ENCODE peak calls at places on chromosome 10, in eight cellular contexts. W is transverse colon, L is GM23338, T is nephron progenitor cell, D is upper lobe of right lung, I is left ventricle myocardium inferior, X is glutamatergic neuron, C is AG04449. H is an unnamed sample.

GRCh38 chr10:11682267-11682683 is 59.9 kb upstream of the ECHDC3 start:
- DNase-seq in W (no peak), L (no peak), T (no peak), D (no peak), I (no peak), X (no peak), C (no peak), H (no peak)

GRCh38 chr10:19412531-19412930 is 363.9 kb downstream of the MALRD1 start:
- DNase-seq in W (no peak), L (peak; percentile 79), T (peak; percentile 8), D (no peak), I (no peak), X (no peak), C (no peak), H (no peak)

GRCh38 chr10:80137031-80137712 is 4.6 kb downstream of the PLAC9 start:
- DNase-seq in W (no peak), L (no peak), T (no peak), D (no peak), I (peak; percentile 76), X (no peak), C (no peak), H (peak; percentile 54)

GRCh38 chr10:49360271-49361177 is 35.4 kb downstream of the DRGX start:
- DNase-seq in W (no peak), L (peak; percentile 17), T (no peak), D (peak; percentile 75), I (peak; percentile 65), X (peak; percentile 58), C (no peak), H (no peak)

GRCh38 chr10:89651916-89652573 is 7.0 kb upstream of the PANK1 start:
- DNase-seq in W (no peak), L (no peak), T (no peak), D (no peak), I (no peak), X (no peak), C (no peak), H (no peak)

GRCh38 chr10:27912241-27912640 is 86.6 kb downstream of the ODAD2 start:
- DNase-seq in W (no peak), L (no peak), T (no peak), D (no peak), I (no peak), X (no peak), C (no peak), H (no peak)

GRCh38 chr10:43978091-43978490 is 329.4 kb upstream of the ZNF32 start:
- DNase-seq in W (no peak), L (no peak), T (no peak), D (no peak), I (no peak), X (no peak), C (no peak), H (no peak)

GRCh38 chr10:33899578-33900531 is 565.4 kb upstream of the NRP1 start:
- DNase-seq in W (no peak), L (no peak), T (no peak), D (no peak), I (no peak), X (no peak), C (no peak), H (no peak)

GRCh38 chr10:77604941-77605351 is 32.7 kb downstream of the KCNMA1 start:
- DNase-seq in W (peak; percentile 67), L (no peak), T (no peak), D (no peak), I (no peak), X (no peak), C (no peak), H (no peak)

GRCh38 chr10:25641576-25641975 is 292.5 kb upstream of the MYO3A start:
- DNase-seq in W (no peak), L (no peak), T (no peak), D (no peak), I (no peak), X (no peak), C (no peak), H (no peak)

GRCh38 chr10:78253072-78253853 is 219.6 kb downstream of the RPS24 start:
- DNase-seq in W (no peak), L (no peak), T (no peak), D (no peak), I (no peak), X (no peak), C (no peak), H (no peak)

GRCh38 chr10:71419002-71419540 is 22.4 kb downstream of the CDH23 start:
- DNase-seq in W (no peak), L (no peak), T (no peak), D (no peak), I (no peak), X (no peak), C (no peak), H (no peak)

GRCh38 chr10:69972951-69973350 is 79.7 kb upstream of the MACROH2A2 start:
- DNase-seq in W (no peak), L (no peak), T (no peak), D (no peak), I (no peak), X (no peak), C (no peak), H (peak; percentile 49)

GRCh38 chr10:115572740-115573455 is 479.7 kb downstream of the ATRNL1 start:
- DNase-seq in W (no peak), L (peak; percentile 76), T (peak; percentile 17), D (no peak), I (no peak), X (peak; percentile 33), C (no peak), H (no peak)
- TF ChIP-seq CTCF in W (no peak), L (peak; percentile 63), T (peak; percentile 33), D (peak; percentile 10), I (no peak), X (peak; percentile 51), C (peak; percentile 14), H (no peak)

GRCh38 chr10:73773152-73773879 is 8.5 kb upstream of the CHCHD1 start:
- DNase-seq in W (no peak), L (no peak), T (no peak), D (no peak), I (no peak), X (no peak), C (no peak), H (no peak)

GRCh38 chr10:73771722-73772279 is 10.0 kb upstream of the CHCHD1 start:
- DNase-seq in W (peak; percentile 87), L (peak; percentile 87), T (peak; percentile 91), D (peak; percentile 95), I (peak; percentile 91), X (peak; percentile 92), C (no peak), H (peak; percentile 51)

GRCh38 chr10:73769396-73769795 is 12.5 kb upstream of the CHCHD1 start:
- DNase-seq in W (no peak), L (no peak), T (no peak), D (no peak), I (no peak), X (no peak), C (no peak), H (no peak)

GRCh38 chr10:73774637-73775036 is 7.2 kb upstream of the CHCHD1 start:
- DNase-seq in W (no peak), L (no peak), T (no peak), D (no peak), I (no peak), X (no peak), C (no peak), H (peak; percentile 14)

DNA sequence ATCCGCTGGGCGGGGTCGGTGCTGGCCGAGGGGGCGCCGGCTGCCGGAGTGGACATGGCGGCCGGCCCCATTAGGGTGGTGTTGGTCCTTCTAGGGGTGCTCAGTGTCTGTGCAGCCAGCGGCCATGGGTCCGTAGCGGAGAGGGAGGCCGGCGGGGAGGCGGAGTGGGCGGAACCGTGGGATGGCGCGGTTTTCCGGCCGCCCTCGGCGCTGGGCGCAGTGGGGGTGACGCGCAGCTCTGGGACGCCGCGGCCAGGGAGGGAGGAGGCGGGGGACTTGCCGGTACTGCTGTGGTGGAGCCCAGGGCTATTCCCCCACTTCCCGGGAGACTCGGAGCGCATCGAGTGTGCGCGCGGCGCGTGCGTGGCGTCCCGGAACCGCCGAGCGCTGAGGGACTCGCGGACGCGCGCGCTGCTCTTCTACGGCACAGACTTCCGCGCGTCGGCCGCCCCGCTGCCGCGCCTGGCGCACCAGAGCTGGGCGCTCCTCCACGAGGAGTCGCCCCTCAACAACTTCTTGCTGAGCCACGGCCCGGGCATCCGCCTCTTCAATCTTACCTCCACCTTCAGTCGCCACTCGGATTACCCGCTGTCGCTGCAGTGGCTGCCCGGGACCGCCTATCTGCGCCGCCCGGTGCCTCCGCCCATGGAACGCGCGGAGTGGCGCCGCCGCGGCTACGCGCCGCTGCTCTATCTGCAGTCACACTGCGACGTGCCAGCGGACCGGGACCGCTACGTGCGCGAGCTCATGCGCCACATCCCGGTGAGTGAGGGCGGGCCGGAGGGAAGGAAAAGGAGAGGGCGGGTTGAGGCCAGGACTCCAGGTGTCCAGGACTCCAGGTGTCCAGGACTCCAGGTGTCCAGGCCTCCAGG is 9.3 kb upstream of the CHCHD1 start:
- DNase-seq in W (peak; percentile 84), L (peak; percentile 83), T (peak; percentile 76), D (peak; percentile 92), I (peak; percentile 85), X (peak; percentile 70), C (peak; percentile 19), H (peak; percentile 50)
- TF ChIP-seq CTCF in W (peak; percentile 16), L (peak; percentile 28), T (no peak), D (no peak), I (peak; percentile 37), X (no peak), C (no peak), H (no peak)

DNA sequence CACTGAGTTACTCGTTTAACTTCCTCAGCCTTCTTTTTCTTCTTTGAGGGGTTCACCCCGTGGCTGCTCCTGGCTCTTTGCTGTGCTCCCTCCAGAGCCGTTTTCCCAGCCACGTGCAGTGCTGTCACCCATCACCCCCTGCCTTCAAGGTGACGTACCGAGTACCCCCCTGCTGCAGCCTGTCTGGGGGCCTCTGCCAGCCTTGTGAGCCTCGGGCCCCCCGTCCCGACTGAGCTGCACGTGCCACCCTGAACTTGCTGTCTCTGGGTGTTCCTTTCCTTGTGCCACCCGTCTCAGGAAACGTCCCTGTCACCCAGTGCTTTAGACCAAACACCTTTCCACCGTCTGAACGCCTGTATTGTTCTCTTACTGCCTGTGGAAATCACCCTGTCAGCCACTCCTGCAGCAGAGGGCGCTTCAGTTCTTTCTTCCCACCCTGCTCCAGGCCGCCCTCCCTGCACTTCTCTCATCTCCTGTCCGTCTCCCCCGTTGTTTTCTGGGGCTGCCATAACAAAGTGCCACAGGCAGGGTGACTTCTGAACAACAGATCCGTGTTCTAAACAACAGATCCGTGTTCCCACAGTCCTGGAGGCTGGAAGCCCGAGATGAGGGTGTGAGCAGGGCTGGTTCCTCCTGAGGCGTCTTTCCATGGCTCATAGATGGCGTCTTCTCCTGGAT is 44.6 kb downstream of the WDR37 start:
- DNase-seq in W (no peak), L (peak; percentile 71), T (peak; percentile 22), D (no peak), I (no peak), X (peak; percentile 55), C (no peak), H (no peak)
- TF ChIP-seq CTCF in W (no peak), L (peak; percentile 73), T (no peak), D (no peak), I (no peak), X (no peak), C (no peak), H (no peak)

DNA sequence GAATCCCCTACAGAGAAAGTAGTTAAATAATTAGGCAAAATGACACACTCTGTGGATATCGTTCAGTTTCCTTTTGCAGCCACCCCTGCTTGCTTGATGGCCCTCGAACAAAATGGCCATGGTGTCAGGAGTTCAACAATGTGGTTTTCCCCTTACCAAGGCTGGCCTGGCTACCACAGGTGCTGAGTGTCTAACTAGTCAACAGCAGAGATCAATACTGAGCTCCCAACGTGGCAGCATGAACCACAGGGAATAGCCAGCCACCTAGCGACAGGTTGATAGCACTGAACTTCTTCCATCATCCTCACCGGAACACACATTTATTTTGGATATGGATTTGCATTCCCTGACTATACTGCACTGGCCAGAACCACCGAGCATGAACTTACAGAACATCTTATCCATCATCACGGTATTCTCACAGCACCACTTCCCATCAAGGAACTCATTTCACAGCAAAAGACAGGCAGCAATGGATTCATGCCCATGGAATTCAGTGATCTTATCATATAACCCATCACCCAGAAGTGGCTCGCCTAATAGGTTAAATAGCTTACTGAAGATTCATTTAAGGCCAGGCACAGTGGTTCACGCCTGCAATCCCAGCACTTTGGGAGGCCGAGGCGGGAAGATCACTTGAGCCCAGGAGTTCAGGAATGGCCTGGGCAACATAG is 6.3 kb downstream of the C10orf67 start:
- DNase-seq in W (no peak), L (peak; percentile 70), T (no peak), D (no peak), I (no peak), X (no peak), C (peak; percentile 92), H (no peak)
- TF ChIP-seq CTCF in W (no peak), L (peak; percentile 66), T (no peak), D (no peak), I (no peak), X (no peak), C (peak; percentile 9), H (no peak)